ENCODE peak calls at places on chromosomes 4 and X, in nine cellular contexts. One of them, this sample, is unnamed.

GRCh38 chr4:99979872-99980271 is 29.8 kb upstream of the H2AZ1 start:
- DNase-seq in GM03348: no peak
- DNase-seq in neural progenitor cell: no peak
- DNase-seq in activated CD8-positive, alpha-beta memory T cell treated with anti-CD3 and anti-CD28 coated beads for 24 hours: no peak
- DNase-seq in natural killer cell: no peak
- DNase-seq in Daoy: no peak
- DNase-seq in fibroblast of the conjunctiva: no peak
- DNase-seq in NCI-H1092: no peak
- DNase-seq in Panc1: no peak
- DNase-seq in this sample: no peak

GRCh38 chr4:73864365-73864764 is 4.8 kb upstream of the CXCL1 start:
- DNase-seq in GM03348: no peak
- DNase-seq in neural progenitor cell: peak
- DNase-seq in activated CD8-positive, alpha-beta memory T cell treated with anti-CD3 and anti-CD28 coated beads for 24 hours: no peak
- DNase-seq in natural killer cell: no peak
- DNase-seq in Daoy: no peak
- DNase-seq in fibroblast of the conjunctiva: no peak
- DNase-seq in NCI-H1092: no peak
- DNase-seq in Panc1: no peak
- DNase-seq in this sample: no peak

GRCh38 chr4:142707397-142707796 is 138.7 kb downstream of the INPP4B start:
- DNase-seq in GM03348: no peak
- DNase-seq in neural progenitor cell: no peak
- DNase-seq in activated CD8-positive, alpha-beta memory T cell treated with anti-CD3 and anti-CD28 coated beads for 24 hours: no peak
- DNase-seq in natural killer cell: no peak
- DNase-seq in Daoy: no peak
- DNase-seq in fibroblast of the conjunctiva: no peak
- DNase-seq in NCI-H1092: no peak
- DNase-seq in Panc1: no peak
- DNase-seq in this sample: no peak

GRCh38 chr4:85842540-85842939 is 367.6 kb downstream of the ARHGAP24 start:
- DNase-seq in GM03348: peak
- DNase-seq in neural progenitor cell: no peak
- DNase-seq in activated CD8-positive, alpha-beta memory T cell treated with anti-CD3 and anti-CD28 coated beads for 24 hours: no peak
- DNase-seq in natural killer cell: no peak
- DNase-seq in Daoy: no peak
- DNase-seq in fibroblast of the conjunctiva: no peak
- DNase-seq in NCI-H1092: peak
- DNase-seq in Panc1: no peak
- DNase-seq in this sample: peak

GRCh38 chr4:127730142-127730913 is at the start of gene SLC25A31:
- DNase-seq in GM03348: no peak
- DNase-seq in neural progenitor cell: no peak
- DNase-seq in activated CD8-positive, alpha-beta memory T cell treated with anti-CD3 and anti-CD28 coated beads for 24 hours: no peak
- DNase-seq in natural killer cell: no peak
- DNase-seq in Daoy: no peak
- DNase-seq in fibroblast of the conjunctiva: no peak
- DNase-seq in NCI-H1092: no peak
- DNase-seq in Panc1: no peak
- DNase-seq in this sample: no peak

GRCh38 chrX:31266172-31267076 is 194.6 kb upstream of the FTHL17 start:
- DNase-seq in GM03348: peak
- DNase-seq in neural progenitor cell: peak
- DNase-seq in activated CD8-positive, alpha-beta memory T cell treated with anti-CD3 and anti-CD28 coated beads for 24 hours: peak
- DNase-seq in natural killer cell: no peak
- DNase-seq in Daoy: peak
- DNase-seq in fibroblast of the conjunctiva: no peak
- DNase-seq in NCI-H1092: peak
- DNase-seq in Panc1: no peak
- DNase-seq in this sample: no peak

GRCh38 chr4:77662396-77662795 is 56.8 kb downstream of the CXCL13 start:
- DNase-seq in GM03348: no peak
- DNase-seq in neural progenitor cell: no peak
- DNase-seq in activated CD8-positive, alpha-beta memory T cell treated with anti-CD3 and anti-CD28 coated beads for 24 hours: no peak
- DNase-seq in natural killer cell: no peak
- DNase-seq in Daoy: no peak
- DNase-seq in fibroblast of the conjunctiva: no peak
- DNase-seq in NCI-H1092: no peak
- DNase-seq in Panc1: no peak
- DNase-seq in this sample: no peak

GRCh38 chrX:132426695-132427281 is 62.0 kb downstream of the MBNL3 start:
- DNase-seq in GM03348: peak
- DNase-seq in neural progenitor cell: no peak
- DNase-seq in activated CD8-positive, alpha-beta memory T cell treated with anti-CD3 and anti-CD28 coated beads for 24 hours: no peak
- DNase-seq in natural killer cell: no peak
- DNase-seq in Daoy: no peak
- DNase-seq in fibroblast of the conjunctiva: peak
- DNase-seq in NCI-H1092: no peak
- DNase-seq in Panc1: no peak
- DNase-seq in this sample: no peak

GRCh38 chrX:13340182-13340791 is 20.4 kb upstream of the ATXN3L start:
- DNase-seq in GM03348: peak
- DNase-seq in neural progenitor cell: peak
- DNase-seq in activated CD8-positive, alpha-beta memory T cell treated with anti-CD3 and anti-CD28 coated beads for 24 hours: no peak
- DNase-seq in natural killer cell: no peak
- DNase-seq in Daoy: no peak
- DNase-seq in fibroblast of the conjunctiva: no peak
- DNase-seq in NCI-H1092: no peak
- DNase-seq in Panc1: no peak
- DNase-seq in this sample: no peak

GRCh38 chr4:182065255-182065654 is 177.9 kb upstream of the TENM3 start:
- DNase-seq in GM03348: no peak
- DNase-seq in neural progenitor cell: no peak
- DNase-seq in activated CD8-positive, alpha-beta memory T cell treated with anti-CD3 and anti-CD28 coated beads for 24 hours: no peak
- DNase-seq in natural killer cell: no peak
- DNase-seq in Daoy: peak
- DNase-seq in fibroblast of the conjunctiva: no peak
- DNase-seq in NCI-H1092: no peak
- DNase-seq in Panc1: no peak
- DNase-seq in this sample: no peak

GRCh38 chrX:17547658-17548057 is 172.7 kb downstream of the NHS start:
- DNase-seq in GM03348: peak
- DNase-seq in neural progenitor cell: no peak
- DNase-seq in activated CD8-positive, alpha-beta memory T cell treated with anti-CD3 and anti-CD28 coated beads for 24 hours: peak
- DNase-seq in natural killer cell: no peak
- DNase-seq in Daoy: peak
- DNase-seq in fibroblast of the conjunctiva: peak
- DNase-seq in NCI-H1092: no peak
- DNase-seq in Panc1: no peak
- DNase-seq in this sample: peak

GRCh38 chrX:123217077-123217476 is 33.0 kb downstream of the GRIA3 start:
- DNase-seq in GM03348: peak
- DNase-seq in neural progenitor cell: no peak
- DNase-seq in activated CD8-positive, alpha-beta memory T cell treated with anti-CD3 and anti-CD28 coated beads for 24 hours: no peak
- DNase-seq in natural killer cell: no peak
- DNase-seq in Daoy: no peak
- DNase-seq in fibroblast of the conjunctiva: peak
- DNase-seq in NCI-H1092: no peak
- DNase-seq in Panc1: no peak
- DNase-seq in this sample: no peak

GRCh38 chrX:1493877-1494510 is 41.3 kb upstream of the ASMTL start:
- DNase-seq in GM03348: no peak
- DNase-seq in neural progenitor cell: peak
- DNase-seq in activated CD8-positive, alpha-beta memory T cell treated with anti-CD3 and anti-CD28 coated beads for 24 hours: no peak
- DNase-seq in natural killer cell: no peak
- DNase-seq in Daoy: no peak
- DNase-seq in fibroblast of the conjunctiva: no peak
- DNase-seq in NCI-H1092: no peak
- DNase-seq in Panc1: no peak
- DNase-seq in this sample: no peak

GRCh38 chr4:142645478-142646108 is 200.5 kb downstream of the INPP4B start:
- DNase-seq in GM03348: no peak
- DNase-seq in neural progenitor cell: no peak
- DNase-seq in activated CD8-positive, alpha-beta memory T cell treated with anti-CD3 and anti-CD28 coated beads for 24 hours: no peak
- DNase-seq in natural killer cell: no peak
- DNase-seq in Daoy: peak
- DNase-seq in fibroblast of the conjunctiva: no peak
- DNase-seq in NCI-H1092: no peak
- DNase-seq in Panc1: no peak
- DNase-seq in this sample: no peak

GRCh38 chrX:137424679-137425078 is 141.2 kb upstream of the ZIC3 start:
- DNase-seq in GM03348: no peak
- DNase-seq in neural progenitor cell: peak
- DNase-seq in activated CD8-positive, alpha-beta memory T cell treated with anti-CD3 and anti-CD28 coated beads for 24 hours: no peak
- DNase-seq in natural killer cell: no peak
- DNase-seq in Daoy: no peak
- DNase-seq in fibroblast of the conjunctiva: no peak
- DNase-seq in NCI-H1092: no peak
- DNase-seq in Panc1: no peak
- DNase-seq in this sample: no peak

GRCh38 chr4:178976861-178977260 is 1534.6 kb upstream of the AGA start:
- DNase-seq in GM03348: no peak
- DNase-seq in neural progenitor cell: no peak
- DNase-seq in activated CD8-positive, alpha-beta memory T cell treated with anti-CD3 and anti-CD28 coated beads for 24 hours: no peak
- DNase-seq in natural killer cell: no peak
- DNase-seq in Daoy: no peak
- DNase-seq in fibroblast of the conjunctiva: no peak
- DNase-seq in NCI-H1092: no peak
- DNase-seq in Panc1: no peak
- DNase-seq in this sample: no peak

GRCh38 chr4:184644553-184645307 is 4.5 kb downstream of the CASP3 start:
- DNase-seq in GM03348: no peak
- DNase-seq in neural progenitor cell: no peak
- DNase-seq in activated CD8-positive, alpha-beta memory T cell treated with anti-CD3 and anti-CD28 coated beads for 24 hours: no peak
- DNase-seq in natural killer cell: no peak
- DNase-seq in Daoy: peak
- DNase-seq in fibroblast of the conjunctiva: no peak
- DNase-seq in NCI-H1092: no peak
- DNase-seq in Panc1: no peak
- DNase-seq in this sample: no peak

GRCh38 chr4:180794352-180794751 is 1448.8 kb upstream of the TENM3 start:
- DNase-seq in GM03348: no peak
- DNase-seq in neural progenitor cell: no peak
- DNase-seq in activated CD8-positive, alpha-beta memory T cell treated with anti-CD3 and anti-CD28 coated beads for 24 hours: no peak
- DNase-seq in natural killer cell: no peak
- DNase-seq in Daoy: no peak
- DNase-seq in fibroblast of the conjunctiva: no peak
- DNase-seq in NCI-H1092: no peak
- DNase-seq in Panc1: no peak
- DNase-seq in this sample: no peak

GRCh38 chrX:150897371-150898319 is 823 bp downstream of the CD99L2 start:
- DNase-seq in GM03348: peak
- DNase-seq in neural progenitor cell: peak
- DNase-seq in activated CD8-positive, alpha-beta memory T cell treated with anti-CD3 and anti-CD28 coated beads for 24 hours: peak
- DNase-seq in natural killer cell: peak
- DNase-seq in Daoy: peak
- DNase-seq in fibroblast of the conjunctiva: no peak
- DNase-seq in NCI-H1092: peak
- DNase-seq in Panc1: no peak
- DNase-seq in this sample: peak

GRCh38 chr4:6298852-6299251 is 29.2 kb downstream of the WFS1 start:
- DNase-seq in GM03348: no peak
- DNase-seq in neural progenitor cell: no peak
- DNase-seq in activated CD8-positive, alpha-beta memory T cell treated with anti-CD3 and anti-CD28 coated beads for 24 hours: no peak
- DNase-seq in natural killer cell: no peak
- DNase-seq in Daoy: no peak
- DNase-seq in fibroblast of the conjunctiva: no peak
- DNase-seq in NCI-H1092: no peak
- DNase-seq in Panc1: no peak
- DNase-seq in this sample: no peak

GRCh38 chr4:185082549-185082948 is 60.5 kb upstream of the SLC25A4 start:
- DNase-seq in GM03348: no peak
- DNase-seq in neural progenitor cell: no peak
- DNase-seq in activated CD8-positive, alpha-beta memory T cell treated with anti-CD3 and anti-CD28 coated beads for 24 hours: no peak
- DNase-seq in natural killer cell: no peak
- DNase-seq in Daoy: no peak
- DNase-seq in fibroblast of the conjunctiva: no peak
- DNase-seq in NCI-H1092: no peak
- DNase-seq in Panc1: no peak
- DNase-seq in this sample: no peak